ENCODE peak calls at places on chromosomes 12 and 14, in seven cellular contexts. One of them, this sample, is unnamed.

GRCh38 chr14:56633544-56633943 is 53.9 kb downstream of the TMEM260 start:
- DNase-seq in GM12878: no peak
- DNase-seq in SK-N-SH: no peak
- DNase-seq in K562: no peak
- DNase-seq in HepG2: no peak
- DNase-seq in GM12891: no peak
- DNase-seq in H1: no peak
- DNase-seq in this sample: no peak

GRCh38 chr12:112998997-112999767 is 20.9 kb downstream of the OAS2 start:
- DNase-seq in SK-N-SH: no peak
- DNase-seq in H1: no peak
- DNase-seq in HepG2: no peak
- DNase-seq in GM12878: no peak
- DNase-seq in K562: no peak
- DNase-seq in GM12891: peak; percentile 39
- DNase-seq in this sample: no peak

GRCh38 chr12:22415342-22416309 is 81.1 kb upstream of the ST8SIA1 start:
- DNase-seq in H1: no peak
- DNase-seq in SK-N-SH: no peak
- DNase-seq in GM12878: no peak
- DNase-seq in GM12891: no peak
- DNase-seq in HepG2: no peak
- DNase-seq in K562: no peak
- DNase-seq in this sample: no peak

GRCh38 chr14:100692859-100693558 is 33.7 kb upstream of the DLK1 start:
- DNase-seq in HepG2: peak; percentile 65
- DNase-seq in SK-N-SH: no peak
- DNase-seq in H1: peak; percentile 15
- DNase-seq in GM12891: no peak
- DNase-seq in GM12878: no peak
- DNase-seq in K562: no peak
- DNase-seq in this sample: no peak

GRCh38 chr12:111010061-111010460 is 89.7 kb upstream of the MYL2 start:
- DNase-seq in GM12878: no peak
- DNase-seq in K562: no peak
- DNase-seq in SK-N-SH: no peak
- DNase-seq in GM12891: no peak
- DNase-seq in H1: no peak
- DNase-seq in HepG2: no peak
- DNase-seq in this sample: no peak

GRCh38 chr12:102479099-102479887 is 1.1 kb downstream of the IGF1 start:
- DNase-seq in GM12878: peak; percentile 62
- DNase-seq in K562: no peak
- DNase-seq in HepG2: no peak
- DNase-seq in GM12891: no peak
- DNase-seq in H1: no peak
- DNase-seq in SK-N-SH: no peak
- DNase-seq in this sample: no peak

GRCh38 chr14:29242755-29243340 is 476.3 kb downstream of the FOXG1 start:
- DNase-seq in GM12891: no peak
- DNase-seq in K562: no peak
- DNase-seq in SK-N-SH: no peak
- DNase-seq in GM12878: no peak
- DNase-seq in HepG2: no peak
- DNase-seq in H1: no peak
- DNase-seq in this sample: no peak

GRCh38 chr14:93036652-93037341 is 78.9 kb downstream of the ITPK1 start:
- DNase-seq in SK-N-SH: no peak
- DNase-seq in GM12891: no peak
- DNase-seq in K562: no peak
- DNase-seq in H1: no peak
- DNase-seq in GM12878: no peak
- DNase-seq in HepG2: peak; percentile 69
- DNase-seq in this sample: no peak

GRCh38 chr12:130593056-130593455 is 123.0 kb downstream of the RIMBP2 start:
- DNase-seq in HepG2: no peak
- DNase-seq in GM12878: no peak
- DNase-seq in K562: no peak
- DNase-seq in H1: no peak
- DNase-seq in SK-N-SH: no peak
- DNase-seq in GM12891: no peak
- DNase-seq in this sample: no peak

GRCh38 chr12:132218519-132218860 is 74.2 kb downstream of the NOC4L start:
- DNase-seq in H1: no peak
- DNase-seq in K562: no peak
- DNase-seq in HepG2: no peak
- DNase-seq in GM12878: no peak
- DNase-seq in GM12891: no peak
- DNase-seq in SK-N-SH: no peak
- DNase-seq in this sample: no peak

GRCh38 chr14:24840204-24840893 is 206.4 kb upstream of the GZMB start:
- DNase-seq in GM12878: no peak
- DNase-seq in HepG2: peak; percentile 84
- DNase-seq in GM12891: no peak
- DNase-seq in H1: no peak
- DNase-seq in K562: no peak
- DNase-seq in SK-N-SH: no peak
- DNase-seq in this sample: no peak

GRCh38 chr14:105307052-105307727 is 6.4 kb upstream of the BRF1 start:
- DNase-seq in GM12878: no peak
- DNase-seq in HepG2: no peak
- DNase-seq in K562: no peak
- DNase-seq in SK-N-SH: peak; percentile 6
- DNase-seq in GM12891: no peak
- DNase-seq in H1: no peak
- DNase-seq in this sample: no peak

GRCh38 chr12:131482199-131482598 is 228.7 kb upstream of the SFSWAP start:
- DNase-seq in H1: no peak
- DNase-seq in GM12891: no peak
- DNase-seq in HepG2: no peak
- DNase-seq in K562: no peak
- DNase-seq in GM12878: no peak
- DNase-seq in SK-N-SH: no peak
- DNase-seq in this sample: no peak

GRCh38 chr14:23829736-23830474 is 123.7 kb upstream of the DHRS4 start:
- DNase-seq in SK-N-SH: no peak
- DNase-seq in HepG2: peak; percentile 81
- DNase-seq in GM12891: no peak
- DNase-seq in K562: no peak
- DNase-seq in H1: no peak
- DNase-seq in GM12878: no peak
- DNase-seq in this sample: no peak

GRCh38 chr12:121637231-121637914 is 11.0 kb downstream of the ORAI1 start:
- DNase-seq in GM12891: peak; percentile 73
- DNase-seq in GM12878: no peak
- DNase-seq in K562: no peak
- DNase-seq in H1: no peak
- DNase-seq in HepG2: no peak
- DNase-seq in SK-N-SH: no peak
- DNase-seq in this sample: peak; percentile 69

GRCh38 chr12:123457980-123458779 is at the start of gene SNRNP35:
- DNase-seq in GM12891: peak; percentile 52
- DNase-seq in GM12878: peak; percentile 69
- DNase-seq in HepG2: peak; percentile 74
- DNase-seq in SK-N-SH: peak; percentile 73
- DNase-seq in K562: peak; percentile 78
- DNase-seq in H1: peak; percentile 43
- DNase-seq in this sample: peak; percentile 69

GRCh38 chr12:87140257-87140656 is 884.1 kb upstream of the MGAT4C start:
- DNase-seq in H1: no peak
- DNase-seq in GM12878: no peak
- DNase-seq in HepG2: no peak
- DNase-seq in SK-N-SH: no peak
- DNase-seq in K562: no peak
- DNase-seq in GM12891: no peak
- DNase-seq in this sample: no peak

GRCh38 chr14:58695514-58695913 is 57.8 kb downstream of the DACT1 start:
- DNase-seq in GM12891: no peak
- DNase-seq in K562: no peak
- DNase-seq in SK-N-SH: no peak
- DNase-seq in HepG2: no peak
- DNase-seq in H1: no peak
- DNase-seq in GM12878: no peak
- DNase-seq in this sample: no peak

GRCh38 chr14:48333221-48333910 is 658.0 kb upstream of the MDGA2 start:
- DNase-seq in K562: no peak
- DNase-seq in SK-N-SH: no peak
- DNase-seq in HepG2: no peak
- DNase-seq in H1: no peak
- DNase-seq in GM12878: no peak
- DNase-seq in GM12891: no peak
- DNase-seq in this sample: no peak

GRCh38 chr14:23376477-23377200 is at the start of gene CMTM5:
- DNase-seq in K562: no peak
- DNase-seq in H1: no peak
- DNase-seq in GM12891: no peak
- DNase-seq in GM12878: no peak
- DNase-seq in HepG2: no peak
- DNase-seq in SK-N-SH: no peak
- DNase-seq in this sample: no peak

DNA sequence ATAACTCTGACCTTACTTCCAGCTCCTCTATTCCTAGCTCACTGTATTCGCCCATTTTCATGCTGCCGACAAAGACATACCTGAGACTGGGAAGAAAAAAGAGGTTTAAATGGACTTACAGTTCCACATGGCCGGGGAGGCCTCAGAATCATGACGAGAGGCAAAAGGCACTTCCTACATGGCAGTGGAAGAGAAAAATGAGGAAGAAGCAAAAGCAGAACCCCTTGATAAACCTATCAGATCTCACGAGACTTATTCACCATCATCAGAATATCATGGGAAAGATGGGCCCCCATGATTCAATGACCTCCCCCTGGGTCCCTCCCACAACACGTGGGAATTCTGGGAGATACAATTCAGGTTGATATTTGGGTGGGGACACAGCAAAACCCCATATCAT is 14.5 kb upstream of the PHC1 start:
- DNase-seq in GM12878: no peak
- DNase-seq in SK-N-SH: no peak
- DNase-seq in GM12891: no peak
- DNase-seq in HepG2: no peak
- DNase-seq in K562: no peak
- DNase-seq in H1: no peak
- DNase-seq in this sample: no peak
- TF ChIP-seq TAF1 in GM12878: no peak
- TF ChIP-seq TAF1 in SK-N-SH: no peak
- TF ChIP-seq TAF1 in GM12891: no peak
- TF ChIP-seq TAF1 in HepG2: no peak
- TF ChIP-seq TAF1 in K562: no peak
- TF ChIP-seq TAF1 in H1: no peak
- TF ChIP-seq TAF1 in this sample: no peak

GRCh38 chr14:86597279-86597678 is 1067.3 kb downstream of the FLRT2 start:
- DNase-seq in K562: no peak
- DNase-seq in GM12891: no peak
- DNase-seq in H1: no peak
- DNase-seq in HepG2: no peak
- DNase-seq in SK-N-SH: no peak
- DNase-seq in GM12878: no peak
- DNase-seq in this sample: no peak
- TF ChIP-seq TAF1 in K562: no peak
- TF ChIP-seq TAF1 in GM12891: no peak
- TF ChIP-seq TAF1 in H1: no peak
- TF ChIP-seq TAF1 in HepG2: no peak
- TF ChIP-seq TAF1 in SK-N-SH: no peak
- TF ChIP-seq TAF1 in GM12878: no peak
- TF ChIP-seq TAF1 in this sample: no peak

GRCh38 chr12:47823422-47824086 is 3.9 kb upstream of the HDAC7 start:
- DNase-seq in H1: no peak
- DNase-seq in K562: no peak
- DNase-seq in SK-N-SH: no peak
- DNase-seq in GM12891: no peak
- DNase-seq in HepG2: no peak
- DNase-seq in GM12878: no peak
- DNase-seq in this sample: no peak

GRCh38 chr12:47821346-47821706 is 1.6 kb upstream of the HDAC7 start:
- DNase-seq in GM12878: no peak
- DNase-seq in K562: no peak
- DNase-seq in SK-N-SH: no peak
- DNase-seq in GM12891: no peak
- DNase-seq in H1: no peak
- DNase-seq in HepG2: no peak
- DNase-seq in this sample: no peak

GRCh38 chr12:47822863-47823262 is 3.2 kb upstream of the HDAC7 start:
- DNase-seq in HepG2: no peak
- DNase-seq in GM12878: no peak
- DNase-seq in GM12891: no peak
- DNase-seq in SK-N-SH: no peak
- DNase-seq in H1: no peak
- DNase-seq in K562: no peak
- DNase-seq in this sample: no peak

GRCh38 chr12:47820631-47821345 is 1.1 kb upstream of the HDAC7 start:
- DNase-seq in H1: no peak
- DNase-seq in GM12891: no peak
- DNase-seq in SK-N-SH: peak; percentile 61
- DNase-seq in HepG2: peak; percentile 88
- DNase-seq in K562: no peak
- DNase-seq in GM12878: no peak
- DNase-seq in this sample: no peak

GRCh38 chr12:47822386-47822785 is 2.7 kb upstream of the HDAC7 start:
- DNase-seq in GM12891: no peak
- DNase-seq in GM12878: no peak
- DNase-seq in H1: no peak
- DNase-seq in HepG2: no peak
- DNase-seq in SK-N-SH: no peak
- DNase-seq in K562: no peak
- DNase-seq in this sample: no peak
- TF ChIP-seq TAF1 in GM12891: no peak
- TF ChIP-seq TAF1 in GM12878: no peak
- TF ChIP-seq TAF1 in H1: no peak
- TF ChIP-seq TAF1 in HepG2: no peak
- TF ChIP-seq TAF1 in SK-N-SH: no peak
- TF ChIP-seq TAF1 in K562: no peak
- TF ChIP-seq TAF1 in this sample: no peak

GRCh38 chr12:40378721-40379120 is 153.9 kb downstream of the LRRK2 start:
- DNase-seq in GM12891: no peak
- DNase-seq in SK-N-SH: no peak
- DNase-seq in GM12878: no peak
- DNase-seq in HepG2: no peak
- DNase-seq in H1: no peak
- DNase-seq in K562: no peak
- DNase-seq in this sample: no peak

GRCh38 chr12:40376533-40377267 is 151.9 kb downstream of the LRRK2 start:
- DNase-seq in GM12878: no peak
- DNase-seq in K562: no peak
- DNase-seq in GM12891: no peak
- DNase-seq in HepG2: no peak
- DNase-seq in SK-N-SH: no peak
- DNase-seq in H1: no peak
- DNase-seq in this sample: no peak

GRCh38 chr12:40375076-40375475 is 150.3 kb downstream of the LRRK2 start:
- DNase-seq in HepG2: peak; percentile 2
- DNase-seq in K562: no peak
- DNase-seq in H1: no peak
- DNase-seq in GM12891: no peak
- DNase-seq in GM12878: no peak
- DNase-seq in SK-N-SH: no peak
- DNase-seq in this sample: no peak
- TF ChIP-seq TAF1 in HepG2: no peak
- TF ChIP-seq TAF1 in K562: no peak
- TF ChIP-seq TAF1 in H1: no peak
- TF ChIP-seq TAF1 in GM12891: no peak
- TF ChIP-seq TAF1 in GM12878: no peak
- TF ChIP-seq TAF1 in SK-N-SH: no peak
- TF ChIP-seq TAF1 in this sample: no peak

This sample was measured in GM12892.